ENCODE peak calls at places on chromosome 15, in five cellular contexts. N, Y, B, V and Q are unnamed samples. For H3K4me1, the result is how much of the 10 kb centered on the place peaks cover.

GRCh38 chr15:52924641-52925040 is 134.5 kb upstream of the ONECUT1 start:
- DNase-seq in B (no peak), Y (no peak), V (no peak), N (no peak), Q (no peak)

GRCh38 chr15:79844221-79844620 is 52.6 kb downstream of the MTHFS start:
- DNase-seq in N (no peak), B (no peak), Y (no peak), V (no peak), Q (no peak)

GRCh38 chr15:52186651-52187486 is 4.3 kb downstream of the GNB5 start:
- DNase-seq in B (no peak), V (no peak), Y (no peak), N (no peak), Q (no peak)

GRCh38 chr15:90553248-90553745 is 23.6 kb downstream of the CRTC3 start:
- DNase-seq in B (no peak), Y (no peak), V (no peak), N (no peak), Q (no peak)

GRCh38 chr15:41423979-41424659 is 7.2 kb downstream of the RTF1 start:
- DNase-seq in N (no peak), B (no peak), V (no peak), Y (no peak), Q (no peak)

GRCh38 chr15:101497484-101498034 is 8.1 kb upstream of the PCSK6 start:
- DNase-seq in Y (peak), B (no peak), V (no peak), N (no peak), Q (peak)

GRCh38 chr15:66947471-66947870 is 117.9 kb upstream of the SMAD3 start:
- DNase-seq in V (no peak), N (no peak), B (no peak), Y (no peak), Q (no peak)

GRCh38 chr15:71804695-71805470 is 5.5 kb upstream of the NR2E3 start:
- DNase-seq in N (no peak), B (no peak), V (no peak), Y (no peak), Q (no peak)

GRCh38 chr15:28075482-28076029 is 23.6 kb downstream of the OCA2 start:
- DNase-seq in V (no peak), N (no peak), Y (no peak), B (no peak), Q (no peak)

GRCh38 chr15:82647045-82647834 is at the start of gene CPEB1:
- DNase-seq in N (no peak), Y (peak), V (peak), B (no peak), Q (no peak)

GRCh38 chr15:64187396-64188191 is 24.8 kb upstream of the PPIB start:
- DNase-seq in B (no peak), N (no peak), Y (no peak), V (no peak), Q (no peak)

GRCh38 chr15:36658321-36658720 is 78.9 kb downstream of the CDIN1 start:
- DNase-seq in N (no peak), B (no peak), Y (no peak), V (no peak), Q (no peak)

GRCh38 chr15:59688383-59688887 is 685 bp downstream of the BNIP2 start:
- DNase-seq in V (no peak), B (no peak), Y (no peak), N (no peak), Q (no peak)

GRCh38 chr15:49313650-49314049 is 109.4 kb upstream of the FGF7 start:
- DNase-seq in Y (no peak), V (no peak), B (no peak), N (no peak), Q (no peak)

GRCh38 chr15:91956026-91956723 is 102.7 kb downstream of the SLCO3A1 start:
- DNase-seq in Y (no peak), N (no peak), B (no peak), V (no peak), Q (peak)

GRCh38 chr15:88981244-88982215 is 68.4 kb upstream of the MFGE8 start:
- DNase-seq in B (no peak), Y (no peak), N (no peak), V (no peak), Q (no peak)

GRCh38 chr15:20358066-20358780 is 183.4 kb downstream of the GOLGA6L6 start:
- DNase-seq in B (no peak), V (peak), Y (peak), N (no peak), Q (peak)

GRCh38 chr15:41695750-41696436 is 35.7 kb downstream of the MGA start:
- DNase-seq in B (no peak), Y (no peak), V (no peak), N (no peak), Q (no peak)

GRCh38 chr15:23504003-23504402 is 57.0 kb upstream of the GOLGA6L2 start:
- DNase-seq in V (no peak), N (no peak), B (no peak), Y (no peak), Q (no peak)

GRCh38 chr15:62500325-62500724 is 335.2 kb upstream of the C2CD4B start:
- DNase-seq in Y (no peak), V (no peak), N (no peak), B (no peak), Q (no peak)

GRCh38 chr15:48642795-48643194 is 2.7 kb downstream of the FBN1 start:
- DNase-seq in V (no peak), N (no peak), B (no peak), Y (no peak), Q (no peak)

GRCh38 chr15:89021224-89021623 is 67.0 kb upstream of the ABHD2 start:
- DNase-seq in N (peak), B (no peak), V (no peak), Y (no peak), Q (no peak)

GRCh38 chr15:71756574-71757352 is 53.6 kb upstream of the NR2E3 start:
- DNase-seq in N (no peak), V (no peak), Y (no peak), B (no peak), Q (no peak)

GRCh38 chr15:89356634-89357298 is 22.1 kb upstream of the POLG start:
- DNase-seq in V (no peak), N (no peak), Y (no peak), B (no peak), Q (no peak)

GRCh38 chr15:52191207-52191606 is at the start of gene GNB5:
- DNase-seq in B (no peak), V (no peak), Y (no peak), N (no peak), Q (no peak)

GRCh38 chr15:81073796-81074195 is 60.3 kb upstream of the CFAP161 start:
- DNase-seq in B (no peak), N (no peak), V (no peak), Y (no peak), Q (no peak)

GRCh38 chr15:74215958-74216357 is 13.4 kb upstream of the STRA6 start:
- DNase-seq in Y (no peak), B (no peak), V (no peak), N (no peak), Q (no peak)

GRCh38 chr15:67685008-67685599 is 140.2 kb upstream of the SKOR1 start:
- DNase-seq in V (no peak), Y (no peak), B (no peak), N (no peak), Q (no peak)

GRCh38 chr15:36156855-36157521 is 422.4 kb upstream of the CDIN1 start:
- DNase-seq in V (peak), N (no peak), B (no peak), Y (no peak), Q (no peak)

GRCh38 chr15:96622714-96623113 is 292.2 kb downstream of the NR2F2 start:
- DNase-seq in Y (no peak), N (no peak), B (no peak), V (no peak), Q (no peak)

GRCh38 chr15:70324001-70324974 is 226.6 kb upstream of the TLE3 start:
- DNase-seq in N (no peak), V (no peak), Y (no peak), B (no peak), Q (peak)

GRCh38 chr15:70672081-70672480 is 91.3 kb downstream of the UACA start:
- DNase-seq in Y (no peak), B (no peak), N (no peak), V (no peak), Q (no peak)

GRCh38 chr15:48190932-48191573 is 412 bp upstream of the CTXN2 start:
- DNase-seq in B (peak), Y (peak), V (peak), N (peak), Q (peak)

GRCh38 chr15:54082836-54083492 is 104.7 kb downstream of the UNC13C start:
- DNase-seq in B (no peak), V (no peak), Y (no peak), N (no peak), Q (no peak)

GRCh38 chr15:41841131-41841530 is 2.5 kb downstream of the PLA2G4B start:
- DNase-seq in N (no peak), Y (no peak), V (no peak), B (no peak), Q (no peak)

GRCh38 chr15:57218826-57219576 is 157.3 kb upstream of the CGNL1 start:
- DNase-seq in V (no peak), Y (no peak), B (no peak), N (no peak), Q (no peak)
- H3K4me1 ChIP-seq in V (under half), Y (under half), B (under half), N (under half), Q (under half)

DNA sequence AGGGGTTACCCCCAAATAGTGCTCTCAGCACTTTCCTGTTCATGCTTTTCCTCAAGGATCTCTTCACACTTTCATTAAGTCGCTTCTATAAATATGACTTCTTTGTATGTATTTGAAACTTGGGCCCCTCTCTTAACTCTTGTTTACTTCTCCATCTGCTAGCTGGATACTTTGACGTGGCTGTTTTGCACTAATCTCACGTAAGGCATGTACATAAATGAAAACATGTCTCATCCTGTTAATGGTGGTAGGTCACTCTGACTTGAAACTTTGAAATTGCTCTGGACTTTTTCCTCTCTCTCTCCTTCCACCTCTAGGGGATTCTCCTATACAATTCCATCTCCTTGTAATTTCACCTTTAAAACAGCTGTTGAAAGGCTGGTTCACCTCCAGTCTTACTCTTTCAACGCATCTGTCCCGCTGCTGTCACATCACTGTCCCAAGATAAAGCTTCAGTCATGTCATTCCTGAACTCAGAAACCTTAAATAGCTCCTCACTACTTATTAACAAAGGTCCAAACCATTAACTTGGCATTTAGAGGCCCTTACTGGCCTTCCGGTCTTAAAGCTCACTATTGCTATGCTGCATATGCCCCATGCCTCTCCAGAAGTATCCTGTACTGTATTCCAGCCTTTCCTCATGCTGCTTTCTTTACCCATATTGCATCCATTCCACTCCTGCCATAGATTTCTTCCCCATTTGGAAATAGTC is 1.2 kb downstream of the BLOC1S6 start:
- DNase-seq in V (no peak), N (no peak), B (no peak), Y (no peak), Q (no peak)
- H3K4me3 ChIP-seq in V (peak), N (peak), B (peak), Y (peak), Q (peak)

GRCh38 chr15:26667222-26667988 is 105.5 kb downstream of the GABRB3 start:
- DNase-seq in N (no peak), B (no peak), Y (no peak), V (no peak), Q (peak)

GRCh38 chr15:26662226-26662750 is 110.6 kb downstream of the GABRB3 start:
- DNase-seq in B (no peak), Y (no peak), N (no peak), V (no peak), Q (no peak)

GRCh38 chr15:26670116-26670515 is 102.8 kb downstream of the GABRB3 start:
- DNase-seq in N (no peak), V (no peak), B (no peak), Y (no peak), Q (no peak)

GRCh38 chr15:26661727-26662126 is 111.1 kb downstream of the GABRB3 start:
- DNase-seq in V (no peak), N (no peak), Y (no peak), B (no peak), Q (no peak)

GRCh38 chr15:26665950-26666921 is 106.6 kb downstream of the GABRB3 start:
- DNase-seq in B (no peak), V (no peak), Y (no peak), N (no peak), Q (no peak)
- TF ChIP-seq CTCF in B (no peak), V (no peak), Y (no peak), N (no peak), Q (no peak)

GRCh38 chr15:40091861-40092415 is 16.7 kb downstream of the BMF start:
- DNase-seq in B (no peak), N (no peak), V (no peak), Y (no peak), Q (peak)

GRCh38 chr15:40093224-40093842 is 15.3 kb downstream of the BMF start:
- DNase-seq in V (no peak), B (no peak), N (no peak), Y (no peak), Q (no peak)

GRCh38 chr15:40092416-40093223 is 16.1 kb downstream of the BMF start:
- DNase-seq in Y (peak), B (peak), V (peak), N (peak), Q (no peak)

GRCh38 chr15:40088929-40089755 is 19.5 kb downstream of the BMF start:
- DNase-seq in N (no peak), Y (no peak), B (no peak), V (no peak), Q (no peak)

DNA sequence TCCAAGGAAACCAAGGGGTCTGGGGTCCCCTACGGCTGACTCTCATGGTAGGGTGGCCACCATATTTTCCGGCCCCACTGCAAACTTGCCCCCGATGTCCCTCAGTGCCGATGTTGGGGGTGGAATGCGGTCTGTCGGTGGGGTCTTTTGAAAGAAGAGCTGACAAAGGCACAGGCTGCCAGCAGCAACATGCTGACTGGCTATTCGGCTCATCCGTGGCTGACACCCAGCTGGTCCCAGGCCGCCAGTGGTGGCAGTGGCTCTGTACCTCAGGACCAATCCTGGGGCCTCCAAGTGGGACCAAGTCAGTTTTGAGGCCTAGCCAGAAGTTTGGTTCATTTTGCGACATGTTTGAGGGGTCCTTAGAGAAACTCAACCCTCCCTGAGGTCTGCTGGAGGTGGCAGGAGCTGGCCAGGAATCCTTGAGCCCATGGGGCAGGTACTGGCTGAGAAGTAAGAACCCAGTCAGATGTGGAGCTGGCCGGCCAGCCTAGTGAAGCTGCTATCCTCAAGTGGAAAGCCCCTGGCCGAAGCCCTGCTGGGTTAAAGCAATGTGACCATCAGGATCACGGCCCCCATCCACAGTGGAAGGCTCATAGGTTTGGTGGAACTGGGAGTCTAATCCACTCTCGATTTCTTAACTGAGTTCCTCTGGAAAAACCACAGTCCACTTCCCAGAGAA is 17.8 kb downstream of the BMF start:
- DNase-seq in N (no peak), Y (no peak), V (no peak), B (no peak), Q (no peak)
- H3K4me1 ChIP-seq in N (under half), Y (under half), V (half or more), B (half or more), Q (under half)

GRCh38 chr15:78808550-78808949 is 2.7 kb downstream of the ADAMTS7 start:
- DNase-seq in V (no peak), Y (no peak), N (no peak), B (no peak), Q (no peak)

GRCh38 chr15:78811124-78811824 is at the start of gene ADAMTS7:
- DNase-seq in V (peak), Y (peak), N (no peak), B (peak), Q (no peak)

GRCh38 chr15:78810377-78811123 is 714 bp downstream of the ADAMTS7 start:
- DNase-seq in Y (peak), B (no peak), N (no peak), V (peak), Q (no peak)

GRCh38 chr15:78811825-78812183 is 540 bp upstream of the ADAMTS7 start:
- DNase-seq in V (peak), B (no peak), Y (no peak), N (no peak), Q (no peak)

GRCh38 chr15:78810003-78810376 is 1.3 kb downstream of the ADAMTS7 start:
- DNase-seq in B (no peak), Y (no peak), V (no peak), N (no peak), Q (no peak)
- H3K4me3 ChIP-seq in B (peak), Y (no peak), V (peak), N (peak), Q (peak)

DNA sequence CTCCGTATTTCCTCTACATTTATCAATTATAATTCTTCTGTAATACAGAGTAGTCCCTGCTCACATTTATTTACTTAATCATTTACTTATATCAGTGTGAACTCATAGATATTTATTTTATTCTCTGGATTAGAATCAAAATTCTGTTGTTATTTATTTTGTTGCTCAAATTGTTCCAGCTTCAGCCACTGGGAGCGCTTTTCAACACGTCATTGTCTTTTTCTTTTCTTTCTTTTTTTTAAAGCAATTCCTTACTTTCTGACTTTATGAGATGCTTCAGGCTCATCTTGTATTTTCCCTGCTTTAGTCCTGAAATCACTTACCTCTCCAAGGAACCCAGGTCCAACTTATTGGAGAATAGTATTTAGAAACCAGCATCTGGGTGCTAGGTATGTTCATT is 53.4 kb downstream of the GLCE start:
- DNase-seq in B (no peak), N (no peak), Y (no peak), V (no peak), Q (no peak)
- TF ChIP-seq CTCF in B (no peak), N (no peak), Y (no peak), V (no peak), Q (no peak)

GRCh38 chr15:85693277-85693676 is 101.4 kb downstream of the KLHL25 start:
- DNase-seq in V (no peak), Y (no peak), N (no peak), B (no peak), Q (no peak)
- H3K4me1 ChIP-seq in V (under half), Y (under half), N (under half), B (under half), Q (under half)

GRCh38 chr15:75651810-75652543 is 4.3 kb downstream of the SNX33 start:
- DNase-seq in B (no peak), N (no peak), V (peak), Y (no peak), Q (no peak)
- H3K4me3 ChIP-seq in B (peak), N (peak), V (peak), Y (no peak), Q (peak)

GRCh38 chr15:60737217-60737616 is 258.3 kb upstream of the ICE2 start:
- DNase-seq in Y (no peak), V (no peak), N (no peak), B (no peak), Q (no peak)
- TF ChIP-seq CTCF in Y (no peak), V (no peak), N (no peak), B (no peak), Q (no peak)